ENCODE peak calls at places on chromosomes 5 and 9, in nine cellular contexts. S is Karpas-422; Y is A673; T is gastrocnemius medialis; C is heart left ventricle; Q is mammary epithelial cell; R is naive thymus-derived CD4-positive, alpha-beta T cell; H is SJSA1; F is neuronal stem cell. Z is an unnamed sample.

GRCh38 chr9:76911971-76912370 is 6.1 kb upstream of the PRUNE2 start:
- DNase-seq in S (no peak), Y (no peak), T (no peak), C (no peak), Q (peak; percentile 53), R (no peak), H (no peak), F (no peak), Z (no peak)

GRCh38 chr5:135834639-135835529 is at the start of gene SLC25A48:
- DNase-seq in S (no peak), Y (peak; percentile 64), T (peak; percentile 39), C (peak; percentile 51), Q (peak; percentile 57), R (no peak), H (peak; percentile 43), F (peak; percentile 71), Z (no peak)

GRCh38 chr5:134735243-134735642 is 3.1 kb upstream of the CAMLG start:
- DNase-seq in S (no peak), Y (no peak), T (no peak), C (no peak), Q (no peak), R (no peak), H (no peak), F (no peak), Z (no peak)

GRCh38 chr5:65916636-65917035 is 9.7 kb upstream of the ERBIN start:
- DNase-seq in S (no peak), Y (no peak), T (no peak), C (no peak), Q (no peak), R (no peak), H (no peak), F (no peak), Z (no peak)

GRCh38 chr9:2872307-2872940 is 28.5 kb upstream of the PUM3 start:
- DNase-seq in S (peak; percentile 56), Y (peak; percentile 38), T (no peak), C (no peak), Q (peak; percentile 8), R (peak; percentile 50), H (peak; percentile 5), F (peak; percentile 27), Z (no peak)

GRCh38 chr5:88658005-88658404 is 225.0 kb downstream of the MEF2C start:
- DNase-seq in S (no peak), Y (no peak), T (no peak), C (no peak), Q (no peak), R (no peak), H (no peak), F (no peak), Z (no peak)

GRCh38 chr5:110112355-110112754 is 422.6 kb downstream of the MAN2A1 start:
- DNase-seq in S (no peak), Y (no peak), T (no peak), C (no peak), Q (peak; percentile 6), R (no peak), H (no peak), F (no peak), Z (no peak)

GRCh38 chr5:43891112-43891511 is 288.1 kb downstream of the NNT start:
- DNase-seq in S (no peak), Y (no peak), T (no peak), C (no peak), Q (no peak), R (no peak), H (no peak), F (no peak), Z (no peak)

GRCh38 chr5:39699164-39699563 is 274.4 kb upstream of the DAB2 start:
- DNase-seq in S (no peak), Y (peak; percentile 4), T (no peak), C (no peak), Q (no peak), R (no peak), H (no peak), F (no peak), Z (no peak)

GRCh38 chr9:92564479-92564878 is 28.7 kb upstream of the ECM2 start:
- DNase-seq in S (no peak), Y (no peak), T (no peak), C (no peak), Q (no peak), R (no peak), H (no peak), F (no peak), Z (no peak)

GRCh38 chr9:130453487-130453886 is 8.7 kb downstream of the ASS1 start:
- DNase-seq in S (no peak), Y (no peak), T (no peak), C (peak; percentile 78), Q (peak; percentile 18), R (no peak), H (no peak), F (no peak), Z (peak; percentile 55)

GRCh38 chr5:36704131-36704530 is 97.7 kb downstream of the SLC1A3 start:
- DNase-seq in S (no peak), Y (no peak), T (no peak), C (peak; percentile 58), Q (no peak), R (no peak), H (no peak), F (no peak), Z (no peak)

GRCh38 chr5:36698031-36698430 is 91.6 kb downstream of the SLC1A3 start:
- DNase-seq in S (no peak), Y (no peak), T (no peak), C (no peak), Q (no peak), R (no peak), H (no peak), F (no peak), Z (no peak)

GRCh38 chr5:36703245-36703860 is 96.9 kb downstream of the SLC1A3 start:
- DNase-seq in S (no peak), Y (peak; percentile 50), T (no peak), C (peak; percentile 52), Q (no peak), R (no peak), H (no peak), F (no peak), Z (no peak)

GRCh38 chr5:36705055-36705454 is 98.6 kb downstream of the SLC1A3 start:
- DNase-seq in S (no peak), Y (no peak), T (no peak), C (no peak), Q (no peak), R (no peak), H (no peak), F (no peak), Z (no peak)

DNA sequence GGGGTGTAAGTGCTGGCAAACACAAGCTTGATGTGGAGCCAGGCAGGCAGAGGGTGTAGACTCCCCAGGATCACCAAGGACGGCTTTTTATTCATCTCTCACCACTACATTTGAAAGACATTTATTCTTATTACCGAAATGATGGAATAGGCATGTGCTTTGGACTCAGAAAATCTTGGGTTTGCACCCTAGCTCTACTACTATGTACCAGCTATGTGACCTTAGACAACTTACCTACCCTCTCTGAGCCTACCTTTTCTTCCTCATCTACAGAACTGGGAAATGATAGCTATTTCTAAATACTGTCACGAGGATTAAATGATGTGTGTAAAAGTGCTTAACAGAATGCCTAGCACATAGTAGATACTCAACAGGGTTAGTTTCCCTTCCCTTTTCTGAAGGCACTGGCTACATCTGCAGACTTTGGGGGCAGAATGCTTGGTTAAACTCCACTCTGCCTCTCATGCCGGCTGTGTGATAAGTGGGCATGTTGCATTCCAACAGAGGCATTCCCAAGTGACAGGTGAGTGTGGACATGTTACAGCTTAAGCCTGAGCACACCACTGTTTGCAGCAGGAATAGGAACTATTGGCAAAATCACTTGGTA is 94.8 kb downstream of the SLC1A3 start:
- DNase-seq in S (peak; percentile 86), Y (no peak), T (no peak), C (peak; percentile 59), Q (no peak), R (no peak), H (no peak), F (no peak), Z (no peak)
- H3K4me3 ChIP-seq in S (peak overlapping the region; percentile 16), Y (no peak overlapping the region), T (no peak overlapping the region), C (no peak overlapping the region), Q (no peak overlapping the region), R (no peak overlapping the region), H (no peak overlapping the region), F (no peak overlapping the region), Z (no peak overlapping the region)

DNA sequence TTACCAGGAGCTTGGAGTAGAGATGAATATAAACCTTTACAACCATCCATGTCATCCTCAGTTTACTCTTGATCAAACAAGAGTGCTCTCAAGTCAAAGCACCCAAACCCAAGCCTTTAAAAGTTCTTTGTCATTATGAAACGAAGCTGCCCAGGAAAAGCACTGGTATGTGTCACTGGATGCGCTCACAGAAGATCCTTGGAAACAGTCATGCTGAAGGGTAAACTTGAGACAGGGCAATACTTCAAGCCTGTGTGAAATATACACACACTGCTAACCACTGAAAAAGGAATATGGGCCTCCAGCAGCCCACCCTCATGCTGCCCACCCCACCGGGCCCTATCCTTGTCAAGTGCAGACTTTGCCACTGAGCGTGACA is 84.5 kb downstream of the PRRT1B start:
- DNase-seq in S (no peak), Y (no peak), T (no peak), C (no peak), Q (no peak), R (no peak), H (no peak), F (no peak), Z (no peak)
- H3K36me3 ChIP-seq in S (no peaks in the 10 kb centered on the region), Y (no peaks in the 10 kb centered on the region), T (no peaks in the 10 kb centered on the region), C (peaks cover 81% of the 10 kb centered on the region), Q (no peaks in the 10 kb centered on the region), R (peaks cover 5% of the 10 kb centered on the region), H (peaks cover 4% of the 10 kb centered on the region), F (peaks cover 10% of the 10 kb centered on the region), Z (no peaks in the 10 kb centered on the region)

GRCh38 chr9:94031946-94032345 is 52.3 kb upstream of the PTPDC1 start:
- DNase-seq in S (no peak), Y (no peak), T (no peak), C (no peak), Q (no peak), R (no peak), H (no peak), F (no peak), Z (no peak)
- H3K4me3 ChIP-seq in S (no peak overlapping the region), Y (no peak overlapping the region), T (no peak overlapping the region), C (peak overlapping the region; percentile 75), Q (no peak overlapping the region), R (no peak overlapping the region), H (no peak overlapping the region), F (no peak overlapping the region), Z (no peak overlapping the region)

GRCh38 chr5:176356179-176356566 is 5.4 kb downstream of the KIAA1191 start:
- DNase-seq in S (no peak), Y (no peak), T (no peak), C (no peak), Q (no peak), R (no peak), H (no peak), F (no peak), Z (no peak)

GRCh38 chr5:176353533-176353932 is 8.0 kb downstream of the KIAA1191 start:
- DNase-seq in S (no peak), Y (no peak), T (peak; percentile 57), C (no peak), Q (no peak), R (no peak), H (no peak), F (no peak), Z (no peak)

GRCh38 chr5:176355400-176356178 is 6.0 kb downstream of the KIAA1191 start:
- DNase-seq in S (no peak), Y (no peak), T (no peak), C (no peak), Q (no peak), R (no peak), H (peak; percentile 37), F (no peak), Z (no peak)

GRCh38 chr5:176350416-176350815 is 11.1 kb downstream of the KIAA1191 start:
- DNase-seq in S (no peak), Y (no peak), T (no peak), C (no peak), Q (no peak), R (no peak), H (no peak), F (no peak), Z (no peak)

GRCh38 chr5:176352116-176352878 is 9.3 kb downstream of the KIAA1191 start:
- DNase-seq in S (no peak), Y (no peak), T (no peak), C (no peak), Q (no peak), R (no peak), H (no peak), F (no peak), Z (no peak)
- H3K36me3 ChIP-seq in S (peaks cover 47% of the 10 kb centered on the region), Y (peaks cover 55% of the 10 kb centered on the region), T (no peaks in the 10 kb centered on the region), C (peaks cover 100% of the 10 kb centered on the region), Q (peaks cover 41% of the 10 kb centered on the region), R (peaks cover 26% of the 10 kb centered on the region), H (peaks cover 95% of the 10 kb centered on the region), F (peaks cover 42% of the 10 kb centered on the region), Z (peaks cover 5% of the 10 kb centered on the region)